ENCODE peak calls at places on chromosomes 1 and 21, in six cellular contexts. D, H, Z, M, E and L are unnamed samples.

GRCh38 chr1:226476657-226477319 is 68.9 kb upstream of the PARP1 start:
- DNase-seq in D (no peak), H (no peak), Z (no peak), M (no peak), E (no peak), L (no peak)

GRCh38 chr1:83090195-83090594 is 908.7 kb downstream of the TTLL7 start:
- DNase-seq in D (no peak), H (no peak), Z (no peak), M (no peak), E (no peak), L (no peak)

GRCh38 chr1:189775343-189775742 is 702.3 kb downstream of the BRINP3 start:
- DNase-seq in D (no peak), H (peak), Z (no peak), M (peak), E (no peak), L (peak)

GRCh38 chr1:168509875-168510594 is 33.8 kb downstream of the XCL2 start:
- DNase-seq in D (no peak), H (no peak), Z (no peak), M (no peak), E (no peak), L (no peak)

GRCh38 chr1:50422946-50423669 is at the start of gene DMRTA2:
- DNase-seq in D (peak), H (no peak), Z (no peak), M (peak), E (no peak), L (no peak)

GRCh38 chr1:199084293-199084692 is 445.5 kb downstream of the PTPRC start:
- DNase-seq in D (peak), H (peak), Z (no peak), M (peak), E (no peak), L (peak)

GRCh38 chr1:145994391-145995120 is 1.8 kb downstream of the TXNIP start:
- DNase-seq in D (no peak), H (no peak), Z (no peak), M (no peak), E (no peak), L (no peak)

GRCh38 chr1:42456754-42457089 is 379 bp downstream of the PPCS start:
- DNase-seq in D (peak), H (peak), Z (peak), M (peak), E (no peak), L (peak)

GRCh38 chr1:150366416-150367296 is 2.7 kb downstream of the RPRD2 start:
- DNase-seq in D (peak), H (peak), Z (no peak), M (peak), E (no peak), L (peak)

GRCh38 chr1:223009421-223009820 is 133.6 kb downstream of the TLR5 start:
- DNase-seq in D (no peak), H (no peak), Z (no peak), M (no peak), E (no peak), L (no peak)

GRCh38 chr21:17466166-17466565 is 46.7 kb upstream of the CXADR start:
- DNase-seq in D (no peak), H (peak), Z (peak), M (peak), E (no peak), L (peak)

GRCh38 chr1:38735651-38736161 is 123.9 kb downstream of the RRAGC start:
- DNase-seq in D (no peak), H (peak), Z (no peak), M (peak), E (no peak), L (peak)

GRCh38 chr1:230735447-230735846 is 11.7 kb upstream of the CAPN9 start:
- DNase-seq in D (no peak), H (no peak), Z (peak), M (no peak), E (no peak), L (no peak)

GRCh38 chr21:38806942-38807284 is 1.2 kb downstream of the ETS2 start:
- DNase-seq in D (no peak), H (peak), Z (no peak), M (no peak), E (no peak), L (peak)

GRCh38 chr21:38807481-38807880 is 1.8 kb downstream of the ETS2 start:
- DNase-seq in D (no peak), H (peak), Z (no peak), M (no peak), E (no peak), L (no peak)

GRCh38 chr21:38805282-38806152 is at the start of gene ETS2:
- DNase-seq in D (peak), H (peak), Z (peak), M (peak), E (no peak), L (peak)

GRCh38 chr21:38804617-38805281 is 980 bp upstream of the ETS2 start:
- DNase-seq in D (peak), H (peak), Z (peak), M (peak), E (no peak), L (no peak)

GRCh38 chr21:38806153-38806941 is 618 bp downstream of the ETS2 start:
- DNase-seq in D (peak), H (no peak), Z (no peak), M (no peak), E (no peak), L (no peak)
- TF ChIP-seq CTCF in D (no peak), H (peak), Z (peak), M (peak), E (no peak), L (no peak)

DNA sequence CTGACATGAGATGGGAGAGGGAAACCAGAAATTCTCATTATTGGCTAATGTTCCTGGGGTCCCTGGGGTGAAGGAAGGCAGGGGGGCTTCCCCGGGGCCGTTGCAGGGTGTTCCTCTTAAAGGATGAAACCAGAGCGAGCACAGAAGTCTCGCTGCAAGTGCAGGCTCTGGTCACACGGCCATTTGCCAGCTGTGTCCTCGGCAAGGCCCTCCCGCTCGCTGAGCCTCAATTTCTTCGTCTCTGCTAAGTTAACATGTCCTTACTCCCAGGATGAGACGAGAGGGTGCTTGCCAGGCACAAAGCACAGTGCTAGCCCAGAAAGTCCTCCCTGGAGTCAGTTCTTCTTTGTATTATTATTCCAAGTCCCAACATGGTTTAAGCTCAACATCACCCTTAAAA is 511.9 kb downstream of the NPHP4 start:
- DNase-seq in D (no peak), H (no peak), Z (no peak), M (no peak), E (no peak), L (no peak)
- H3K4me3 ChIP-seq in D (no peak), H (no peak), Z (no peak), M (no peak), E (no peak), L (no peak)

GRCh38 chr1:4018721-4019521 is 118.8 kb upstream of the C1orf174 start:
- DNase-seq in D (no peak), H (no peak), Z (no peak), M (no peak), E (no peak), L (no peak)
- TF ChIP-seq CTCF in D (no peak), H (no peak), Z (no peak), M (no peak), E (no peak), L (no peak)

GRCh38 chr1:100183370-100183769 is 5.3 kb upstream of the LRRC39 start:
- DNase-seq in D (no peak), H (no peak), Z (no peak), M (no peak), E (no peak), L (no peak)

GRCh38 chr1:100177295-100178042 is 587 bp downstream of the LRRC39 start:
- DNase-seq in D (no peak), H (no peak), Z (no peak), M (no peak), E (no peak), L (no peak)

DNA sequence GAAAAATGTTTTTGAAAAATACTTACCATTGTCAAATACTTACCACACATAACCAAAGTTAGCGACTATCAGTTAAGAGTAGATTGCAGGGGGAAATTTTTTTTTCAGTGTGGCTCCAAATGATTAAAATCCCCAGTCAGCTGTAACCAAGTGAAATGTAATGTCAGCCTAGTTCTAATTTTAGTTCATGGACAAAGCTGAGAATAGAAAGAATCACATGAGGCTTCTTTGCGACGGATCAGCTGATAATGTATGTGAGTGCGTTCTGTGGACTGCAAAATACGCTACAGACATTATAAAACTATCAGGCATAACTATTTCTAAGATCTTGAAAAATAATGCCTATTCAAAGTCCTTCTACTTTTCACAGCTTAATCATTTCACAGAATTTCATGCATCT is at the start of gene LRRC39:
- DNase-seq in D (no peak), H (no peak), Z (no peak), M (no peak), E (no peak), L (no peak)
- H3K4me3 ChIP-seq in D (no peak), H (no peak), Z (no peak), M (peak), E (no peak), L (no peak)

GRCh38 chr1:91338501-91338900 is 66.1 kb downstream of the HFM1 start:
- DNase-seq in D (no peak), H (no peak), Z (no peak), M (no peak), E (no peak), L (no peak)
- TF ChIP-seq CTCF in D (no peak), H (no peak), Z (no peak), M (no peak), E (no peak), L (no peak)

DNA sequence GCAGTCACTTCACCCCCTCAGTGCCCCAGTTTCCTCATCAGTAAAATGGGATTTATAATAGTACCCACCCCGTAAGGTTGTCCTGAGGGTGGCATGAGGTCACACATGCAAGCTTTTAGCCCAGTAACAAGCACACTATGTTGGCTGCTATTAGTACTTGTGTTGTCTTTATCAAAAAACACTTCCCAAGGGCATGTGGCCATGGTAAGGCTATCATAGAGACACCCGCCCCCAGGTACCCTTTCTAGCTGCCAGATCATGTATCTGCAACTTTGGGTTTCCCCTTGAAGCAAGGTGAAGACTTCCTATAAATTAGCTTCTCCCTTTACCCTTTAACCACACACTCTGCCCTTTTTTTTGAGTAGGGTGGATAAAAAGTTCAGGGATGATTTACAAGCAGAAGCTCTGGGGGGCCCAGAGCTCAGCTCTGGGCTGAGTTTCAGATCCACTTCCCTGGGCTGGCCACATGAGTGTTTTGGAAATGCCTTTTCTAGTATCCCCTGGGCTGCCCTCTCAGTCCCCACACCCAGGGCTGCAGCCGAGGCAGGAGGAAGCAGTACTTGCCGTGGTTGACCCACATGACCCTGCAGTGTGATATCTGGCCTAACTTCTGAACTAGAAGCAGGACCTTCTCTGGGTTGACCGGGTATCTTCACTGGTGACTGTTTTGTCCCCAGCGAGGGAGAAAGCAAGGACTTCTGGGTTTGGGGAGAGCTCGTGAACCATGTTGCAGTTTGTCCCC is 2.0 kb downstream of the ZDHHC18 start:
- DNase-seq in D (no peak), H (no peak), Z (peak), M (no peak), E (no peak), L (no peak)
- H3K4me3 ChIP-seq in D (no peak), H (peak), Z (no peak), M (no peak), E (no peak), L (no peak)

GRCh38 chr1:196808529-196809235 is 10.8 kb upstream of the CFHR1 start:
- DNase-seq in D (no peak), H (no peak), Z (no peak), M (no peak), E (no peak), L (no peak)
- TF ChIP-seq CTCF in D (no peak), H (no peak), Z (no peak), M (no peak), E (no peak), L (no peak)

DNA sequence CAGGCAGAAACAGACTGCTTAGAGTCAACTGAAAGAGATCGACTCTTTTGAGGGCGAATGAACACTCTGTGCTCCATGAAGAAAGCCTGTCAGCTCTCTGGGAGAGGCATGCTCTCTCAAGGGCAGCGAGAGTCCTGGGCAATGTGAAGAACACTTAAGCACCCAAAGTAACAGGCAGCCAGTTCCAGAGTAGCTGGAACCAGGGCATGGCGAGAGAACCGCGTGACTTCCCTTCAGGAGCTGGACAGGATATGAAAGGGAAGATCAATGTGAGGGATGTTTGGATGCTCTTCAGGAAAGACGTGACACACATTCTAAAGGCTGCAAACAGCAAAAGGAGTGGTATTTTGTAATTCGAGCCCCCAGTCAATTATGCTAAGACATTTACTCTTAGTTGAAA is 21.0 kb downstream of the ADAMTS5 start:
- DNase-seq in D (peak), H (peak), Z (peak), M (no peak), E (no peak), L (peak)
- H3K4me3 ChIP-seq in D (no peak), H (no peak), Z (no peak), M (no peak), E (no peak), L (no peak)

GRCh38 chr1:203630697-203631096 is 4.1 kb downstream of the ATP2B4 start:
- DNase-seq in D (no peak), H (no peak), Z (no peak), M (no peak), E (no peak), L (no peak)

GRCh38 chr1:203632941-203633340 is 6.3 kb downstream of the ATP2B4 start:
- DNase-seq in D (no peak), H (no peak), Z (no peak), M (no peak), E (no peak), L (no peak)

GRCh38 chr1:203631349-203631748 is 4.7 kb downstream of the ATP2B4 start:
- DNase-seq in D (no peak), H (no peak), Z (no peak), M (no peak), E (no peak), L (no peak)

GRCh38 chr1:203629509-203630082 is 3.0 kb downstream of the ATP2B4 start:
- DNase-seq in D (peak), H (peak), Z (peak), M (peak), E (no peak), L (peak)

DNA sequence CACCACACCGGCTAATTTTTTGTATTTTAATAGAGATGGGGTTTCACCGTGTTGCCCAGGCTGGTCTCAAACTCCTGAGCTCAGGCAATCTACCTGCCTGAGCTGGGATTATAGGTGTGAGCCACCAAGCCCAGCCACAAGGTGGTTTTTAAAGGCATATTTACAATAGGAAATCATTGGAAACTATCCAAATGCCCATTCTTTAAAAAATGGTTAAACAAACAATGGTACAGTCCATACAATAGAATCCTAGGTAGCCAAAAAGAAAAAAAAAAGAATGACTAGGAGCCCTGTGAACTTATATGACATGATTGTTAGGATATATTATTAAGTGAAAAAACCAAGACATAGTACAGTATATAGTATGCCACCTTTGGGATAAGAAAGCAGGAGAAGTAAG is 5.3 kb downstream of the ATP2B4 start:
- DNase-seq in D (no peak), H (no peak), Z (no peak), M (no peak), E (no peak), L (no peak)
- TF ChIP-seq CTCF in D (no peak), H (no peak), Z (no peak), M (no peak), E (no peak), L (no peak)

DNA sequence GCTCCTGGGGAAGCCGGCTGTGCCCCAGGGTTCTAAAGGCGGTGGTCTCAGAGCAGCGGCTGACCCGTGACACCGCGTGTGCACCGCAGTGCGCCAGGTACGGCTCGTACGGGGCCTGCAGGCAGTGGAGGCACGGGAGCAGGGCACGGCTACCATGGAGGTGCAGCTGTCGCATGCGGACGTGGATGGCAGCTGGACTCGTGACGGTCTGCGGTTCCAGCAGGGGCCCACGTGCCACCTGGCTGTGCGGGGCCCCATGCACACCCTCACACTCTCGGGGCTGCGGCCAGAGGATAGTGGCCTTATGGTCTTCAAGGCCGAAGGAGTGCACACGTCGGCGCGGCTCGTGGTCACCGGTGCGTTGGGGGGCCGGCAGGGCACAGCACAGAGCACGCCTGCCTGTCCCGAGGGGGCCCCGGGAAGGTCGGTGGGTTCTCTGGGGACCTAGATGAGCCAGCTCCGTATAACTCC is 68.6 kb downstream of the OBSCN start:
- DNase-seq in D (no peak), H (no peak), Z (no peak), M (peak), E (no peak), L (no peak)
- H3K4me3 ChIP-seq in D (peak), H (peak), Z (peak), M (no peak), E (no peak), L (peak)